ENCODE peak calls at places on chromosomes 1 and 21, in ten cellular contexts. One of them, this sample, is unnamed. For H3K4me1 and H3K36me3, the result is how much of the 10 kb centered on the place peaks cover.

GRCh38 chr1:198278922-198279321 is 122.1 kb downstream of the NEK7 start:
- DNase-seq in psoas muscle: no peak
- DNase-seq in suprapubic skin: no peak
- DNase-seq in heart right ventricle: no peak
- DNase-seq in fibroblast of lung: no peak
- DNase-seq in OCI-LY7: no peak
- DNase-seq in pancreas: no peak
- DNase-seq in SK-N-SH: no peak
- DNase-seq in MM.1S: no peak
- DNase-seq in heart left ventricle: no peak
- DNase-seq in this sample: no peak

GRCh38 chr21:17900281-17900989 is 81.3 kb upstream of the C21orf91 start:
- DNase-seq in psoas muscle: peak
- DNase-seq in suprapubic skin: no peak
- DNase-seq in heart right ventricle: peak
- DNase-seq in fibroblast of lung: no peak
- DNase-seq in OCI-LY7: no peak
- DNase-seq in pancreas: no peak
- DNase-seq in SK-N-SH: no peak
- DNase-seq in MM.1S: no peak
- DNase-seq in heart left ventricle: peak
- DNase-seq in this sample: no peak

GRCh38 chr1:112906155-112906698 is 49.8 kb downstream of the SLC16A1 start:
- DNase-seq in psoas muscle: no peak
- DNase-seq in suprapubic skin: no peak
- DNase-seq in heart right ventricle: no peak
- DNase-seq in fibroblast of lung: no peak
- DNase-seq in OCI-LY7: no peak
- DNase-seq in pancreas: no peak
- DNase-seq in SK-N-SH: no peak
- DNase-seq in MM.1S: no peak
- DNase-seq in heart left ventricle: no peak
- DNase-seq in this sample: no peak

GRCh38 chr1:202713110-202713509 is 2.9 kb upstream of the SYT2 start:
- DNase-seq in psoas muscle: no peak
- DNase-seq in suprapubic skin: no peak
- DNase-seq in heart right ventricle: no peak
- DNase-seq in fibroblast of lung: no peak
- DNase-seq in OCI-LY7: no peak
- DNase-seq in pancreas: no peak
- DNase-seq in SK-N-SH: no peak
- DNase-seq in MM.1S: no peak
- DNase-seq in heart left ventricle: no peak
- DNase-seq in this sample: peak

GRCh38 chr1:23792151-23792945 is 1.4 kb downstream of the LYPLA2 start:
- DNase-seq in psoas muscle: no peak
- DNase-seq in suprapubic skin: no peak
- DNase-seq in heart right ventricle: no peak
- DNase-seq in fibroblast of lung: no peak
- DNase-seq in OCI-LY7: no peak
- DNase-seq in pancreas: no peak
- DNase-seq in SK-N-SH: peak
- DNase-seq in MM.1S: no peak
- DNase-seq in heart left ventricle: no peak
- DNase-seq in this sample: no peak

GRCh38 chr21:32499249-32500055 is 85.9 kb downstream of the TCP10L start:
- DNase-seq in psoas muscle: no peak
- DNase-seq in suprapubic skin: no peak
- DNase-seq in heart right ventricle: no peak
- DNase-seq in fibroblast of lung: peak
- DNase-seq in OCI-LY7: no peak
- DNase-seq in pancreas: no peak
- DNase-seq in SK-N-SH: no peak
- DNase-seq in MM.1S: no peak
- DNase-seq in heart left ventricle: peak
- DNase-seq in this sample: peak

GRCh38 chr1:163069142-163069541 is at the start of gene RGS4:
- DNase-seq in psoas muscle: peak
- DNase-seq in suprapubic skin: no peak
- DNase-seq in heart right ventricle: peak
- DNase-seq in fibroblast of lung: peak
- DNase-seq in OCI-LY7: no peak
- DNase-seq in pancreas: peak
- DNase-seq in SK-N-SH: peak
- DNase-seq in MM.1S: no peak
- DNase-seq in heart left ventricle: peak
- DNase-seq in this sample: peak

GRCh38 chr1:221711156-221711577 is 30.7 kb downstream of the DUSP10 start:
- DNase-seq in psoas muscle: no peak
- DNase-seq in suprapubic skin: no peak
- DNase-seq in heart right ventricle: no peak
- DNase-seq in fibroblast of lung: no peak
- DNase-seq in OCI-LY7: no peak
- DNase-seq in pancreas: no peak
- DNase-seq in SK-N-SH: no peak
- DNase-seq in MM.1S: no peak
- DNase-seq in heart left ventricle: no peak
- DNase-seq in this sample: no peak

GRCh38 chr1:7508830-7509508 is 262.1 kb upstream of the VAMP3 start:
- DNase-seq in psoas muscle: no peak
- DNase-seq in suprapubic skin: no peak
- DNase-seq in heart right ventricle: no peak
- DNase-seq in fibroblast of lung: no peak
- DNase-seq in OCI-LY7: no peak
- DNase-seq in pancreas: no peak
- DNase-seq in SK-N-SH: peak
- DNase-seq in MM.1S: no peak
- DNase-seq in heart left ventricle: no peak
- DNase-seq in this sample: no peak

GRCh38 chr1:25137521-25138395 is 94.5 kb downstream of the SYF2 start:
- DNase-seq in psoas muscle: no peak
- DNase-seq in suprapubic skin: no peak
- DNase-seq in heart right ventricle: no peak
- DNase-seq in fibroblast of lung: no peak
- DNase-seq in OCI-LY7: no peak
- DNase-seq in pancreas: no peak
- DNase-seq in SK-N-SH: no peak
- DNase-seq in MM.1S: no peak
- DNase-seq in heart left ventricle: no peak
- DNase-seq in this sample: no peak

GRCh38 chr1:24498589-24498988 is 4.0 kb upstream of the RCAN3 start:
- DNase-seq in psoas muscle: no peak
- DNase-seq in suprapubic skin: no peak
- DNase-seq in heart right ventricle: no peak
- DNase-seq in fibroblast of lung: no peak
- DNase-seq in OCI-LY7: no peak
- DNase-seq in pancreas: no peak
- DNase-seq in SK-N-SH: no peak
- DNase-seq in MM.1S: no peak
- DNase-seq in heart left ventricle: no peak
- DNase-seq in this sample: no peak

GRCh38 chr1:59704721-59705120 is 110.0 kb upstream of the HOOK1 start:
- DNase-seq in psoas muscle: no peak
- DNase-seq in suprapubic skin: no peak
- DNase-seq in heart right ventricle: no peak
- DNase-seq in fibroblast of lung: no peak
- DNase-seq in OCI-LY7: no peak
- DNase-seq in pancreas: no peak
- DNase-seq in SK-N-SH: no peak
- DNase-seq in MM.1S: no peak
- DNase-seq in heart left ventricle: no peak
- DNase-seq in this sample: no peak

GRCh38 chr1:59707216-59707615 is 107.5 kb upstream of the HOOK1 start:
- DNase-seq in psoas muscle: peak
- DNase-seq in suprapubic skin: no peak
- DNase-seq in heart right ventricle: no peak
- DNase-seq in fibroblast of lung: peak
- DNase-seq in OCI-LY7: no peak
- DNase-seq in pancreas: no peak
- DNase-seq in SK-N-SH: no peak
- DNase-seq in MM.1S: no peak
- DNase-seq in heart left ventricle: peak
- DNase-seq in this sample: peak

GRCh38 chr1:59703918-59704378 is 110.8 kb upstream of the HOOK1 start:
- DNase-seq in psoas muscle: no peak
- DNase-seq in suprapubic skin: no peak
- DNase-seq in heart right ventricle: no peak
- DNase-seq in fibroblast of lung: no peak
- DNase-seq in OCI-LY7: no peak
- DNase-seq in pancreas: no peak
- DNase-seq in SK-N-SH: no peak
- DNase-seq in MM.1S: no peak
- DNase-seq in heart left ventricle: no peak
- DNase-seq in this sample: peak

GRCh38 chr1:59703226-59703917 is 111.4 kb upstream of the HOOK1 start:
- DNase-seq in psoas muscle: no peak
- DNase-seq in suprapubic skin: no peak
- DNase-seq in heart right ventricle: no peak
- DNase-seq in fibroblast of lung: peak
- DNase-seq in OCI-LY7: no peak
- DNase-seq in pancreas: no peak
- DNase-seq in SK-N-SH: no peak
- DNase-seq in MM.1S: no peak
- DNase-seq in heart left ventricle: no peak
- DNase-seq in this sample: peak

GRCh38 chr1:59705849-59706599 is 108.7 kb upstream of the HOOK1 start:
- DNase-seq in psoas muscle: peak
- DNase-seq in suprapubic skin: no peak
- DNase-seq in heart right ventricle: no peak
- DNase-seq in fibroblast of lung: no peak
- DNase-seq in OCI-LY7: no peak
- DNase-seq in pancreas: no peak
- DNase-seq in SK-N-SH: no peak
- DNase-seq in MM.1S: no peak
- DNase-seq in heart left ventricle: peak
- DNase-seq in this sample: no peak
- H3K27ac ChIP-seq in psoas muscle: peak
- H3K27ac ChIP-seq in suprapubic skin: peak
- H3K27ac ChIP-seq in heart right ventricle: peak
- H3K27ac ChIP-seq in fibroblast of lung: no peak
- H3K27ac ChIP-seq in OCI-LY7: no peak
- H3K27ac ChIP-seq in pancreas: no peak
- H3K27ac ChIP-seq in SK-N-SH: peak
- H3K27ac ChIP-seq in MM.1S: no peak
- H3K27ac ChIP-seq in heart left ventricle: peak
- H3K27ac ChIP-seq in this sample: no peak

GRCh38 chr1:89854140-89854539 is 33.3 kb downstream of the LRRC8D start:
- DNase-seq in psoas muscle: no peak
- DNase-seq in suprapubic skin: no peak
- DNase-seq in heart right ventricle: no peak
- DNase-seq in fibroblast of lung: no peak
- DNase-seq in OCI-LY7: no peak
- DNase-seq in pancreas: no peak
- DNase-seq in SK-N-SH: no peak
- DNase-seq in MM.1S: no peak
- DNase-seq in heart left ventricle: no peak
- DNase-seq in this sample: no peak
- H3K4me1 ChIP-seq in psoas muscle: under half
- H3K4me1 ChIP-seq in suprapubic skin: under half
- H3K4me1 ChIP-seq in heart right ventricle: under half
- H3K4me1 ChIP-seq in fibroblast of lung: under half
- H3K4me1 ChIP-seq in OCI-LY7: under half
- H3K4me1 ChIP-seq in pancreas: under half
- H3K4me1 ChIP-seq in SK-N-SH: under half
- H3K4me1 ChIP-seq in MM.1S: under half
- H3K4me1 ChIP-seq in heart left ventricle: under half
- H3K4me1 ChIP-seq in this sample: under half

GRCh38 chr1:36881541-36881940 is 152.8 kb downstream of the GRIK3 start:
- DNase-seq in psoas muscle: no peak
- DNase-seq in suprapubic skin: no peak
- DNase-seq in heart right ventricle: no peak
- DNase-seq in fibroblast of lung: no peak
- DNase-seq in OCI-LY7: no peak
- DNase-seq in pancreas: no peak
- DNase-seq in SK-N-SH: no peak
- DNase-seq in MM.1S: no peak
- DNase-seq in heart left ventricle: no peak
- DNase-seq in this sample: peak

GRCh38 chr1:36882536-36883285 is 151.6 kb downstream of the GRIK3 start:
- DNase-seq in psoas muscle: no peak
- DNase-seq in suprapubic skin: peak
- DNase-seq in heart right ventricle: no peak
- DNase-seq in fibroblast of lung: no peak
- DNase-seq in OCI-LY7: no peak
- DNase-seq in pancreas: no peak
- DNase-seq in SK-N-SH: no peak
- DNase-seq in MM.1S: no peak
- DNase-seq in heart left ventricle: no peak
- DNase-seq in this sample: no peak

GRCh38 chr1:36884029-36884701 is 150.2 kb downstream of the GRIK3 start:
- DNase-seq in psoas muscle: no peak
- DNase-seq in suprapubic skin: peak
- DNase-seq in heart right ventricle: no peak
- DNase-seq in fibroblast of lung: no peak
- DNase-seq in OCI-LY7: peak
- DNase-seq in pancreas: no peak
- DNase-seq in SK-N-SH: no peak
- DNase-seq in MM.1S: peak
- DNase-seq in heart left ventricle: no peak
- DNase-seq in this sample: no peak

GRCh38 chr1:36884801-36885200 is 149.5 kb downstream of the GRIK3 start:
- DNase-seq in psoas muscle: no peak
- DNase-seq in suprapubic skin: peak
- DNase-seq in heart right ventricle: no peak
- DNase-seq in fibroblast of lung: no peak
- DNase-seq in OCI-LY7: peak
- DNase-seq in pancreas: no peak
- DNase-seq in SK-N-SH: no peak
- DNase-seq in MM.1S: no peak
- DNase-seq in heart left ventricle: no peak
- DNase-seq in this sample: no peak

GRCh38 chr1:36883315-36883949 is 150.9 kb downstream of the GRIK3 start:
- DNase-seq in psoas muscle: no peak
- DNase-seq in suprapubic skin: peak
- DNase-seq in heart right ventricle: no peak
- DNase-seq in fibroblast of lung: no peak
- DNase-seq in OCI-LY7: no peak
- DNase-seq in pancreas: no peak
- DNase-seq in SK-N-SH: no peak
- DNase-seq in MM.1S: no peak
- DNase-seq in heart left ventricle: no peak
- DNase-seq in this sample: no peak
- H3K36me3 ChIP-seq in psoas muscle: under half
- H3K36me3 ChIP-seq in suprapubic skin: under half
- H3K36me3 ChIP-seq in heart right ventricle: under half
- H3K36me3 ChIP-seq in fibroblast of lung: under half
- H3K36me3 ChIP-seq in OCI-LY7: under half
- H3K36me3 ChIP-seq in pancreas: under half
- H3K36me3 ChIP-seq in SK-N-SH: under half
- H3K36me3 ChIP-seq in MM.1S: under half
- H3K36me3 ChIP-seq in heart left ventricle: under half
- H3K36me3 ChIP-seq in this sample: under half

DNA sequence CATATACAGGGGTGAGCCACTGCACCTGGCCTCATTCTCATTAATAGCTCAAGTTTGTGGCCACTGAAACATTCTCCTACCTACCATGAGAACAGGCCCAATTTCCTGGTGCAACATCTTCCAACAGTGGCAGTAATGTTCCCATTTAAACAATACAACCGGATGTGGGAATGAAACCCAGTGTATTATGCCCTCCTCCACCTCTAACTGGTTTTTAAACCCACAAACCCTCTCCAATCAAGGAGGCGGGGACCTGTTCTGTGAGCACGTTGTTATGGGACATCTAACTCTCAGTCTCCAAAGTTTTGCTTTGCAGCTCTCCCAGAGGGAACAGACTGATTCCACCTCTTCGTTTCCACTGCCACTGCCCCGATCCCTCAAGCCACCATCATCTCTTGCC is 2.6 kb downstream of the CTNNBIP1 start:
- DNase-seq in psoas muscle: no peak
- DNase-seq in suprapubic skin: peak
- DNase-seq in heart right ventricle: no peak
- DNase-seq in fibroblast of lung: no peak
- DNase-seq in OCI-LY7: no peak
- DNase-seq in pancreas: no peak
- DNase-seq in SK-N-SH: no peak
- DNase-seq in MM.1S: no peak
- DNase-seq in heart left ventricle: no peak
- DNase-seq in this sample: no peak
- H3K27ac ChIP-seq in psoas muscle: peak
- H3K27ac ChIP-seq in suprapubic skin: peak
- H3K27ac ChIP-seq in heart right ventricle: peak
- H3K27ac ChIP-seq in fibroblast of lung: no peak
- H3K27ac ChIP-seq in OCI-LY7: no peak
- H3K27ac ChIP-seq in pancreas: no peak
- H3K27ac ChIP-seq in SK-N-SH: no peak
- H3K27ac ChIP-seq in MM.1S: no peak
- H3K27ac ChIP-seq in heart left ventricle: peak
- H3K27ac ChIP-seq in this sample: no peak

This sample was measured in SJSA1.